ENCODE peak calls at places on chromosome 4, in four cellular contexts. One of them, this sample, is unnamed.

GRCh38 chr4:89939994-89940393 is 45.3 kb downstream of the MMRN1 start:
- DNase-seq in spleen: no peak
- DNase-seq in IMR-90: no peak
- DNase-seq in adrenal gland: no peak
- DNase-seq in this sample: no peak

GRCh38 chr4:38210396-38211114 is 250.4 kb downstream of the PTTG2 start:
- DNase-seq in spleen: no peak
- DNase-seq in IMR-90: no peak
- DNase-seq in adrenal gland: no peak
- DNase-seq in this sample: no peak

GRCh38 chr4:17688011-17688441 is 73.6 kb downstream of the MED28 start:
- DNase-seq in spleen: no peak
- DNase-seq in IMR-90: no peak
- DNase-seq in adrenal gland: no peak
- DNase-seq in this sample: no peak

GRCh38 chr4:105859233-105859632 is 36.0 kb upstream of the NPNT start:
- DNase-seq in spleen: no peak
- DNase-seq in IMR-90: peak
- DNase-seq in adrenal gland: no peak
- DNase-seq in this sample: no peak

GRCh38 chr4:100981447-100982204 is 365.7 kb downstream of the PPP3CA start:
- DNase-seq in spleen: peak
- DNase-seq in IMR-90: peak
- DNase-seq in adrenal gland: no peak
- DNase-seq in this sample: no peak

GRCh38 chr4:62460329-62460728 is 1260.2 kb downstream of the ADGRL3 start:
- DNase-seq in spleen: no peak
- DNase-seq in IMR-90: no peak
- DNase-seq in adrenal gland: no peak
- DNase-seq in this sample: no peak

GRCh38 chr4:123832173-123833026 is 435.8 kb downstream of the SPRY1 start:
- DNase-seq in spleen: no peak
- DNase-seq in IMR-90: peak
- DNase-seq in adrenal gland: no peak
- DNase-seq in this sample: peak

GRCh38 chr4:118936406-118936805 is 47.8 kb downstream of the SYNPO2 start:
- DNase-seq in spleen: no peak
- DNase-seq in IMR-90: no peak
- DNase-seq in adrenal gland: no peak
- DNase-seq in this sample: no peak

GRCh38 chr4:125314676-125315570 is at the start of gene FAT4:
- DNase-seq in spleen: peak
- DNase-seq in IMR-90: peak
- DNase-seq in adrenal gland: peak
- DNase-seq in this sample: peak

GRCh38 chr4:121408-122084 is 2.8 kb upstream of the ZNF718 start:
- DNase-seq in spleen: no peak
- DNase-seq in IMR-90: no peak
- DNase-seq in adrenal gland: no peak
- DNase-seq in this sample: no peak

GRCh38 chr4:104966349-104967033 is 180.2 kb upstream of the TET2 start:
- DNase-seq in spleen: no peak
- DNase-seq in IMR-90: no peak
- DNase-seq in adrenal gland: no peak
- DNase-seq in this sample: no peak

GRCh38 chr4:113312529-113312928 is 263.1 kb downstream of the ANK2 start:
- DNase-seq in spleen: no peak
- DNase-seq in IMR-90: no peak
- DNase-seq in adrenal gland: no peak
- DNase-seq in this sample: no peak

GRCh38 chr4:98663226-98664006 is 5.0 kb upstream of the TSPAN5 start:
- DNase-seq in spleen: peak
- DNase-seq in IMR-90: no peak
- DNase-seq in adrenal gland: no peak
- DNase-seq in this sample: no peak

GRCh38 chr4:120049732-120050494 is 16.7 kb downstream of the MAD2L1 start:
- DNase-seq in spleen: peak
- DNase-seq in IMR-90: peak
- DNase-seq in adrenal gland: peak
- DNase-seq in this sample: peak

GRCh38 chr4:10730590-10730989 is 46.0 kb upstream of the CLNK start:
- DNase-seq in spleen: no peak
- DNase-seq in IMR-90: no peak
- DNase-seq in adrenal gland: no peak
- DNase-seq in this sample: no peak

GRCh38 chr4:85228264-85228663 is 246.7 kb upstream of the ARHGAP24 start:
- DNase-seq in spleen: no peak
- DNase-seq in IMR-90: no peak
- DNase-seq in adrenal gland: no peak
- DNase-seq in this sample: no peak

GRCh38 chr4:155889036-155889793 is 14.3 kb upstream of the TDO2 start:
- DNase-seq in spleen: no peak
- DNase-seq in IMR-90: peak
- DNase-seq in adrenal gland: peak
- DNase-seq in this sample: no peak

GRCh38 chr4:102759835-102760644 is 728 bp downstream of the MANBA start:
- DNase-seq in spleen: no peak
- DNase-seq in IMR-90: peak
- DNase-seq in adrenal gland: no peak
- DNase-seq in this sample: no peak

GRCh38 chr4:17997129-17997528 is 24.4 kb downstream of the LCORL start:
- DNase-seq in spleen: no peak
- DNase-seq in IMR-90: no peak
- DNase-seq in adrenal gland: no peak
- DNase-seq in this sample: no peak

GRCh38 chr4:82785248-82786003 is 13.2 kb downstream of the SCD5 start:
- DNase-seq in spleen: no peak
- DNase-seq in IMR-90: peak
- DNase-seq in adrenal gland: no peak
- DNase-seq in this sample: no peak

GRCh38 chr4:18075823-18076433 is 54.4 kb upstream of the LCORL start:
- DNase-seq in spleen: peak
- DNase-seq in IMR-90: peak
- DNase-seq in adrenal gland: no peak
- DNase-seq in this sample: peak

GRCh38 chr4:8644461-8644891 is 51.9 kb downstream of the CPZ start:
- DNase-seq in spleen: peak
- DNase-seq in IMR-90: no peak
- DNase-seq in adrenal gland: no peak
- DNase-seq in this sample: no peak

GRCh38 chr4:40750461-40751258 is 905 bp downstream of the NSUN7 start:
- DNase-seq in spleen: no peak
- DNase-seq in IMR-90: no peak
- DNase-seq in adrenal gland: no peak
- DNase-seq in this sample: no peak

GRCh38 chr4:8191136-8191747 is 7.8 kb upstream of the SH3TC1 start:
- DNase-seq in spleen: peak
- DNase-seq in IMR-90: peak
- DNase-seq in adrenal gland: peak
- DNase-seq in this sample: peak

GRCh38 chr4:132646186-132646585 is 502.9 kb upstream of the PCDH10 start:
- DNase-seq in spleen: no peak
- DNase-seq in IMR-90: no peak
- DNase-seq in adrenal gland: no peak
- DNase-seq in this sample: no peak

GRCh38 chr4:23686169-23686903 is 203.5 kb downstream of the PPARGC1A start:
- DNase-seq in spleen: no peak
- DNase-seq in IMR-90: no peak
- DNase-seq in adrenal gland: no peak
- DNase-seq in this sample: no peak

GRCh38 chr4:184617611-184618196 is 31.5 kb downstream of the CASP3 start:
- DNase-seq in spleen: no peak
- DNase-seq in IMR-90: no peak
- DNase-seq in adrenal gland: no peak
- DNase-seq in this sample: no peak

GRCh38 chr4:114698256-114698655 is 99.6 kb downstream of the UGT8 start:
- DNase-seq in spleen: no peak
- DNase-seq in IMR-90: no peak
- DNase-seq in adrenal gland: no peak
- DNase-seq in this sample: no peak

GRCh38 chr4:52071786-52072552 is 20.9 kb downstream of the SPATA18 start:
- DNase-seq in spleen: no peak
- DNase-seq in IMR-90: no peak
- DNase-seq in adrenal gland: no peak
- DNase-seq in this sample: no peak

GRCh38 chr4:16770887-16771286 is 127.6 kb downstream of the LDB2 start:
- DNase-seq in spleen: no peak
- DNase-seq in IMR-90: no peak
- DNase-seq in adrenal gland: no peak
- DNase-seq in this sample: no peak

GRCh38 chr4:164252286-164252685 is 501.6 kb upstream of the SMIM31 start:
- DNase-seq in spleen: no peak
- DNase-seq in IMR-90: no peak
- DNase-seq in adrenal gland: no peak
- DNase-seq in this sample: no peak

GRCh38 chr4:8600686-8601085 is 8.1 kb downstream of the CPZ start:
- DNase-seq in spleen: no peak
- DNase-seq in IMR-90: no peak
- DNase-seq in adrenal gland: no peak
- DNase-seq in this sample: no peak

GRCh38 chr4:100495074-100495473 is 22.7 kb downstream of the EMCN start:
- DNase-seq in spleen: no peak
- DNase-seq in IMR-90: no peak
- DNase-seq in adrenal gland: no peak
- DNase-seq in this sample: no peak

GRCh38 chr4:96317924-96318323 is 478.0 kb downstream of the PDHA2 start:
- DNase-seq in spleen: no peak
- DNase-seq in IMR-90: no peak
- DNase-seq in adrenal gland: no peak
- DNase-seq in this sample: no peak

GRCh38 chr4:173024203-173024602 is 144.4 kb upstream of the GALNT7 start:
- DNase-seq in spleen: no peak
- DNase-seq in IMR-90: peak
- DNase-seq in adrenal gland: no peak
- DNase-seq in this sample: no peak
- H3K27ac ChIP-seq in spleen: no peak
- H3K27ac ChIP-seq in IMR-90: no peak
- H3K27ac ChIP-seq in adrenal gland: no peak
- H3K27ac ChIP-seq in this sample: no peak

GRCh38 chr4:73868206-73869129 is 725 bp upstream of the CXCL1 start:
- DNase-seq in spleen: no peak
- DNase-seq in IMR-90: no peak
- DNase-seq in adrenal gland: no peak
- DNase-seq in this sample: no peak

GRCh38 chr4:73870778-73871177 is 1.6 kb downstream of the CXCL1 start:
- DNase-seq in spleen: no peak
- DNase-seq in IMR-90: no peak
- DNase-seq in adrenal gland: no peak
- DNase-seq in this sample: no peak

GRCh38 chr4:73871911-73872310 is 2.7 kb downstream of the CXCL1 start:
- DNase-seq in spleen: no peak
- DNase-seq in IMR-90: no peak
- DNase-seq in adrenal gland: no peak
- DNase-seq in this sample: no peak

GRCh38 chr4:73869130-73870055 is at the start of gene CXCL1:
- DNase-seq in spleen: peak
- DNase-seq in IMR-90: no peak
- DNase-seq in adrenal gland: peak
- DNase-seq in this sample: no peak

DNA sequence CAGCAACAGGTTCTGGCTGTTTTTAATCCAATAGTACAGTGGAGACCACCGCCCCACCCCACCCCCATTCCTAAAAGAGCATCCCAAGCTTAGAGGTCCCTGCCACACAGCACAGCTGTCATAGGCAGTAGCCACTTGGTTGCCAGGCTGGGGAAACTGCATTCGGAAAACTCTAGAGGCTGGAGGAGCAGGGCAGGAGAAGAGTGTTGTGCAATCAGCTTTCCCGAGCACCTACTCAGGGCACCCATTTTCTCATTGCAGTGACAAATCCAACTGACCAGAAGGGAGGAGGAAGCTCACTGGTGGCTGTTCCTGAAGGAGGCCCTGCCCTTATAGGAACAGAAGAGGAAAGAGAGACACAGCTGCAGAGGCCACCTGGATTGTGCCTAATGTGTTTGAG is 1.1 kb downstream of the CXCL1 start:
- DNase-seq in spleen: no peak
- DNase-seq in IMR-90: no peak
- DNase-seq in adrenal gland: no peak
- DNase-seq in this sample: no peak
- H3K4me3 ChIP-seq in spleen: peak
- H3K4me3 ChIP-seq in IMR-90: no peak
- H3K4me3 ChIP-seq in adrenal gland: no peak
- H3K4me3 ChIP-seq in this sample: no peak

DNA sequence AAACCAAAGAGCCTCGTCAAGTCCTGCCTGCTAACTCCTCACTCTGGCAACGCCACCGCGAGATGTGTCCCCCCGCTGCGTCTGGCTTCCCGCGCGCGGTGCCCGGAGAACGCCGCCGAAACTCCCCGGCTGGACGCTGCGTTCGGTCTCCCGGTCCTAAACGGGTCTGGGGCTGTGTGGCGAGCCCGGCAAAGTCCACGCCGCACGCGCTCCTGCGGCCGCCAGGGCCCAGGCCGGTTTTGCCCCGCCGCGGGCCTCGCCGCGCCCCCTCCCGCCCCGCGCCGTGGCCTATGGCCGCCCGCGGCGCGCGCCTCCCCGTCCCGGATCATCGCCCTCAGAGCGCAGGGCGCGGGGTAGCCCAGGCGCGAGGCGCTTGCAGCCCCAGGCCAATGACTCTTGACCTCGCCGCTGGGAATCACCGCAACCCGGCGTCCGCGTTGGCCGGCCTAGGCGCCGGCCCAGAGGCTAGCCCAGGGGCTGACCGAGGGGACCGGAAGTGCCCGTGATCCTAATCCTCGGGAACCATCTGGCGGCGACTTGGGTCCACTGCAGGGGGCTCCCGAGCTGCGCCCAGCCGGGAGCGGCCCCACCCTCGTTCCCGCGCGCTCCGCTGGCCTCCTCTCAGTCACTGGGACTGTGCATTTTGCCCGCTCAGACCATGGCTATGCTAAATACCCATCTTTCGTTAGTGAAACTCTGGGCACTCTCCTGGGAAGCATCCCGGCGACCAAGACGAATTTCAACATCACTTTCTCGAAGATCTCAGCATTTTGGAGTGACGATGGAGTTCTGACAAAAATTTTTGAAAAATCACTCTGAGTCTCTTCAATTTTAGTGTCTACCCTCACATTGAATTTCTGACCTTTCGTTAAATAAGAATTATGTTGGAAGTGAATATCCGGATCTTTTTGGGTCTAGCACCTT is at the start of gene AADAT:
- DNase-seq in spleen: peak
- DNase-seq in IMR-90: peak
- DNase-seq in adrenal gland: peak
- DNase-seq in this sample: peak
- TF ChIP-seq POLR2A in spleen: no peak
- TF ChIP-seq POLR2A in IMR-90: no peak
- TF ChIP-seq POLR2A in adrenal gland: peak
- TF ChIP-seq POLR2A in this sample: no peak

DNA sequence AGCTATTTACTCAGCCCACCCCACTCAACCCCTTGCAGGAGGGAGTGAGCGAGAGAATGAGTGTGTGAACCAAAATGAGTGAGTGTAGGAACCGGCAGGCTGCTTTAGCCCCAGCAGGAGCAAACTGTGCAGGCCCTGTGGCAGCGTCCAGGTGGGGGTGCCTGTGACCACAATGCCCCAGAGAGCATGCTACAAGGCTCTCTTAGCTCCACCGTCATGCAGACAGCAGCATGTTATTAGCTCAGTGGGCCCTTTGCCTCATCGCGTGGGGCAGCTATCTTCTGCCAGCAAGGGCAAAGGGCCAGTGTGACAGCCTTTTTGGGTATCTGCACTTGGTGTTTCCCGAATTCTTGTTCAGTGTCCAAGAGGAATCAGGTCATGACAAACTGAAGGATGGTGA is 271.3 kb downstream of the GPM6A start:
- DNase-seq in spleen: no peak
- DNase-seq in IMR-90: no peak
- DNase-seq in adrenal gland: no peak
- DNase-seq in this sample: no peak
- H3K27ac ChIP-seq in spleen: no peak
- H3K27ac ChIP-seq in IMR-90: no peak
- H3K27ac ChIP-seq in adrenal gland: no peak
- H3K27ac ChIP-seq in this sample: no peak